ENCODE peak calls at places on chromosomes 16 and 17, in eight cellular contexts. Z is naive B cell; V is aorta; E is NCI-H1436 treated with DMSO at 0.1 percent for 48 hours; I is CD8-positive, alpha-beta T cell; T is mesothelial cell of epicardium; B is RCC 7860; M is stimulated activated CD8-positive, alpha-beta memory T cell treated with anti-CD3 and anti-CD28 coated beads, Interleukin-7, amount 100 ng/mL, for 1 hour. K is an unnamed sample.

GRCh38 chr17:31698751-31699150 is 160.3 kb downstream of the COPRS start:
- DNase-seq in Z (no peak), V (no peak), E (no peak), I (no peak), T (no peak), B (no peak), M (no peak), K (no peak)

GRCh38 chr17:32794533-32795246 is 82.2 kb downstream of the MYO1D start:
- DNase-seq in Z (no peak), V (no peak), E (no peak), I (no peak), T (no peak), B (no peak), M (no peak), K (no peak)

GRCh38 chr16:16991711-16992110 is 479.0 kb downstream of the XYLT1 start:
- DNase-seq in Z (no peak), V (no peak), E (no peak), I (no peak), T (no peak), B (no peak), M (no peak), K (no peak)

GRCh38 chr17:4950075-4950756 is 703 bp upstream of the ENO3 start:
- DNase-seq in Z (no peak), V (peak), E (no peak), I (no peak), T (peak), B (no peak), M (no peak), K (no peak)

GRCh38 chr17:78142113-78142861 is 3.9 kb upstream of the C17orf99 start:
- DNase-seq in Z (no peak), V (no peak), E (no peak), I (no peak), T (no peak), B (peak), M (no peak), K (no peak)

GRCh38 chr17:64326420-64327054 is 63.5 kb upstream of the TEX2 start:
- DNase-seq in Z (peak), V (peak), E (no peak), I (no peak), T (no peak), B (no peak), M (no peak), K (no peak)

GRCh38 chr17:49748791-49749190 is 15.1 kb downstream of the FAM117A start:
- DNase-seq in Z (peak), V (no peak), E (no peak), I (peak), T (no peak), B (no peak), M (no peak), K (no peak)

GRCh38 chr17:42472709-42473521 is 14.2 kb downstream of the ATP6V0A1 start:
- DNase-seq in Z (no peak), V (no peak), E (no peak), I (no peak), T (no peak), B (peak), M (no peak), K (no peak)

GRCh38 chr16:23539984-23540816 is 16.9 kb downstream of the EARS2 start:
- DNase-seq in Z (no peak), V (no peak), E (no peak), I (no peak), T (no peak), B (no peak), M (no peak), K (no peak)

GRCh38 chr17:19619705-19620325 is 28.7 kb upstream of the ALDH3A2 start:
- DNase-seq in Z (no peak), V (no peak), E (no peak), I (no peak), T (no peak), B (no peak), M (no peak), K (no peak)

GRCh38 chr16:17104654-17105053 is 366.1 kb downstream of the XYLT1 start:
- DNase-seq in Z (no peak), V (no peak), E (no peak), I (no peak), T (no peak), B (no peak), M (no peak), K (no peak)

GRCh38 chr16:714558-715447 is at the start of gene METRN:
- DNase-seq in Z (peak), V (peak), E (no peak), I (peak), T (peak), B (peak), M (peak), K (no peak)

GRCh38 chr17:72984925-72985322 is 107.6 kb downstream of the SLC39A11 start:
- DNase-seq in Z (no peak), V (no peak), E (no peak), I (no peak), T (no peak), B (no peak), M (no peak), K (no peak)

GRCh38 chr16:14043793-14044192 is 27.3 kb upstream of the MRTFB start:
- DNase-seq in Z (no peak), V (no peak), E (no peak), I (no peak), T (no peak), B (no peak), M (no peak), K (no peak)

GRCh38 chr16:3045758-3046505 is 429 bp upstream of the MMP25 start:
- DNase-seq in Z (peak), V (peak), E (no peak), I (peak), T (no peak), B (no peak), M (no peak), K (no peak)

GRCh38 chr16:49858200-49859129 is 2.6 kb upstream of the ZNF423 start:
- DNase-seq in Z (peak), V (peak), E (no peak), I (no peak), T (peak), B (no peak), M (no peak), K (no peak)

GRCh38 chr17:79414520-79415065 is 196.3 kb downstream of the RBFOX3 start:
- DNase-seq in Z (no peak), V (no peak), E (no peak), I (no peak), T (no peak), B (no peak), M (no peak), K (no peak)

GRCh38 chr17:10604521-10604920 is 52.6 kb downstream of the MYH3 start:
- DNase-seq in Z (no peak), V (no peak), E (no peak), I (no peak), T (no peak), B (no peak), M (no peak), K (no peak)

GRCh38 chr16:57536306-57537193 is at the start of gene CCDC102A:
- DNase-seq in Z (peak), V (peak), E (no peak), I (peak), T (peak), B (no peak), M (no peak), K (no peak)

GRCh38 chr17:82745524-82745923 is 6.3 kb upstream of the TBCD start:
- DNase-seq in Z (no peak), V (no peak), E (no peak), I (no peak), T (no peak), B (no peak), M (no peak), K (no peak)

GRCh38 chr17:81052199-81052997 is 17.4 kb downstream of the BAIAP2 start:
- DNase-seq in Z (no peak), V (no peak), E (no peak), I (no peak), T (no peak), B (no peak), M (no peak), K (no peak)

GRCh38 chr16:57764341-57765159 is 29.0 kb downstream of the KATNB1 start:
- DNase-seq in Z (no peak), V (peak), E (no peak), I (peak), T (no peak), B (peak), M (no peak), K (no peak)

GRCh38 chr17:80471922-80472321 is 4.5 kb downstream of the NPTX1 start:
- DNase-seq in Z (no peak), V (no peak), E (no peak), I (no peak), T (no peak), B (no peak), M (no peak), K (no peak)

GRCh38 chr17:4862720-4863119 is 29.6 kb downstream of the MINK1 start:
- DNase-seq in Z (no peak), V (no peak), E (no peak), I (no peak), T (no peak), B (no peak), M (no peak), K (no peak)

GRCh38 chr16:15948532-15949209 is 745 bp upstream of the ABCC1 start:
- DNase-seq in Z (peak), V (no peak), E (no peak), I (no peak), T (no peak), B (no peak), M (no peak), K (no peak)

GRCh38 chr16:12132850-12133249 is 156.3 kb downstream of the SNX29 start:
- DNase-seq in Z (no peak), V (no peak), E (no peak), I (no peak), T (no peak), B (no peak), M (no peak), K (no peak)

GRCh38 chr17:18967806-18968744 is 16.1 kb downstream of the SLC5A10 start:
- DNase-seq in Z (no peak), V (no peak), E (no peak), I (no peak), T (no peak), B (no peak), M (no peak), K (no peak)

GRCh38 chr17:16446338-16446983 is 31.1 kb downstream of the TRPV2 start:
- DNase-seq in Z (no peak), V (no peak), E (no peak), I (no peak), T (no peak), B (no peak), M (no peak), K (no peak)

GRCh38 chr17:41885733-41886132 is 20.5 kb upstream of the KLHL11 start:
- DNase-seq in Z (no peak), V (no peak), E (no peak), I (no peak), T (no peak), B (no peak), M (no peak), K (no peak)

GRCh38 chr17:15031971-15032370 is 233.2 kb downstream of the PMP22 start:
- DNase-seq in Z (no peak), V (no peak), E (no peak), I (no peak), T (no peak), B (no peak), M (no peak), K (no peak)

GRCh38 chr17:77286641-77287431 is 146.1 kb downstream of the SEC14L1 start:
- DNase-seq in Z (no peak), V (peak), E (no peak), I (no peak), T (no peak), B (peak), M (no peak), K (peak)

GRCh38 chr17:71535311-71535710 is 585.5 kb upstream of the SOX9 start:
- DNase-seq in Z (no peak), V (no peak), E (no peak), I (no peak), T (no peak), B (no peak), M (no peak), K (no peak)

GRCh38 chr17:50959341-50959740 is 93.2 kb upstream of the TOB1 start:
- DNase-seq in Z (no peak), V (no peak), E (no peak), I (no peak), T (no peak), B (no peak), M (no peak), K (no peak)

GRCh38 chr16:20074089-20074956 is 633 bp upstream of the GPR139 start:
- DNase-seq in Z (no peak), V (no peak), E (no peak), I (no peak), T (no peak), B (no peak), M (no peak), K (no peak)

GRCh38 chr16:17273142-17273561 is 197.6 kb downstream of the XYLT1 start:
- DNase-seq in Z (no peak), V (no peak), E (no peak), I (no peak), T (no peak), B (peak), M (no peak), K (no peak)

GRCh38 chr17:17890773-17891759 is 54.3 kb upstream of the SREBF1 start:
- DNase-seq in Z (peak), V (peak), E (no peak), I (peak), T (peak), B (peak), M (no peak), K (no peak)

GRCh38 chr17:12734852-12735430 is 54.4 kb upstream of the ARHGAP44 start:
- DNase-seq in Z (no peak), V (no peak), E (no peak), I (no peak), T (no peak), B (no peak), M (no peak), K (no peak)

GRCh38 chr16:82671743-82672142 is 45.0 kb downstream of the CDH13 start:
- DNase-seq in Z (no peak), V (no peak), E (no peak), I (peak), T (no peak), B (no peak), M (peak), K (no peak)

GRCh38 chr17:13485327-13485726 is 116.4 kb downstream of the HS3ST3A1 start:
- DNase-seq in Z (no peak), V (no peak), E (no peak), I (no peak), T (no peak), B (no peak), M (no peak), K (no peak)

K was measured in NCI-H2081 treated with DMSO at 0.1 percent for 48 hours.